ENCODE peak calls at places on chromosomes 13 and 19, in four cellular contexts. One of them, this sample, is unnamed.

GRCh38 chr13:50353651-50354415 is 338.6 kb downstream of the KCNRG start:
- DNase-seq in activated naive CD8-positive, alpha-beta T cell treated with anti-CD3 and anti-CD28 coated beads, Interleukin-2, amount 50 U/mL, for 24 hours: no peak
- DNase-seq in HTR-8/SVneo: no peak
- DNase-seq in SHP77: no peak
- DNase-seq in this sample: peak; percentile 40

GRCh38 chr19:35409191-35409590 is 38.3 kb downstream of the GPR42 start:
- DNase-seq in activated naive CD8-positive, alpha-beta T cell treated with anti-CD3 and anti-CD28 coated beads, Interleukin-2, amount 50 U/mL, for 24 hours: no peak
- DNase-seq in HTR-8/SVneo: no peak
- DNase-seq in SHP77: no peak
- DNase-seq in this sample: no peak

GRCh38 chr13:57629391-57629804 is 2.1 kb upstream of the PCDH17 start:
- DNase-seq in activated naive CD8-positive, alpha-beta T cell treated with anti-CD3 and anti-CD28 coated beads, Interleukin-2, amount 50 U/mL, for 24 hours: no peak
- DNase-seq in HTR-8/SVneo: no peak
- DNase-seq in SHP77: peak; percentile 30
- DNase-seq in this sample: no peak

GRCh38 chr13:32638739-32639138 is 52.5 kb downstream of the PDS5B start:
- DNase-seq in activated naive CD8-positive, alpha-beta T cell treated with anti-CD3 and anti-CD28 coated beads, Interleukin-2, amount 50 U/mL, for 24 hours: no peak
- DNase-seq in HTR-8/SVneo: no peak
- DNase-seq in SHP77: no peak
- DNase-seq in this sample: no peak

GRCh38 chr19:7839476-7839875 is 9.5 kb downstream of the EVI5L start:
- DNase-seq in activated naive CD8-positive, alpha-beta T cell treated with anti-CD3 and anti-CD28 coated beads, Interleukin-2, amount 50 U/mL, for 24 hours: no peak
- DNase-seq in HTR-8/SVneo: no peak
- DNase-seq in SHP77: no peak
- DNase-seq in this sample: no peak

GRCh38 chr19:29785955-29786589 is 25.7 kb upstream of the CCNE1 start:
- DNase-seq in activated naive CD8-positive, alpha-beta T cell treated with anti-CD3 and anti-CD28 coated beads, Interleukin-2, amount 50 U/mL, for 24 hours: peak; percentile 31
- DNase-seq in HTR-8/SVneo: no peak
- DNase-seq in SHP77: no peak
- DNase-seq in this sample: no peak

GRCh38 chr13:33126909-33127607 is 110.8 kb downstream of the KL start:
- DNase-seq in activated naive CD8-positive, alpha-beta T cell treated with anti-CD3 and anti-CD28 coated beads, Interleukin-2, amount 50 U/mL, for 24 hours: no peak
- DNase-seq in HTR-8/SVneo: no peak
- DNase-seq in SHP77: no peak
- DNase-seq in this sample: no peak

GRCh38 chr19:34325181-34325580 is 39.8 kb upstream of the GPI start:
- DNase-seq in activated naive CD8-positive, alpha-beta T cell treated with anti-CD3 and anti-CD28 coated beads, Interleukin-2, amount 50 U/mL, for 24 hours: no peak
- DNase-seq in HTR-8/SVneo: no peak
- DNase-seq in SHP77: no peak
- DNase-seq in this sample: no peak

GRCh38 chr19:40813182-40813581 is 14.2 kb downstream of the EGLN2 start:
- DNase-seq in activated naive CD8-positive, alpha-beta T cell treated with anti-CD3 and anti-CD28 coated beads, Interleukin-2, amount 50 U/mL, for 24 hours: no peak
- DNase-seq in HTR-8/SVneo: no peak
- DNase-seq in SHP77: no peak
- DNase-seq in this sample: no peak

GRCh38 chr13:72109863-72110262 is 242.9 kb upstream of the DACH1 start:
- DNase-seq in activated naive CD8-positive, alpha-beta T cell treated with anti-CD3 and anti-CD28 coated beads, Interleukin-2, amount 50 U/mL, for 24 hours: no peak
- DNase-seq in HTR-8/SVneo: peak; percentile 0
- DNase-seq in SHP77: peak; percentile 3
- DNase-seq in this sample: no peak

GRCh38 chr19:37975071-37975470 is 68.1 kb downstream of the SIPA1L3 start:
- DNase-seq in activated naive CD8-positive, alpha-beta T cell treated with anti-CD3 and anti-CD28 coated beads, Interleukin-2, amount 50 U/mL, for 24 hours: no peak
- DNase-seq in HTR-8/SVneo: no peak
- DNase-seq in SHP77: no peak
- DNase-seq in this sample: no peak

GRCh38 chr19:8396563-8397203 is 6.5 kb downstream of the RAB11B start:
- DNase-seq in activated naive CD8-positive, alpha-beta T cell treated with anti-CD3 and anti-CD28 coated beads, Interleukin-2, amount 50 U/mL, for 24 hours: peak; percentile 84
- DNase-seq in HTR-8/SVneo: peak; percentile 52
- DNase-seq in SHP77: peak; percentile 32
- DNase-seq in this sample: peak; percentile 28

GRCh38 chr13:76016799-76017198 is 380.7 kb downstream of the LMO7 start:
- DNase-seq in activated naive CD8-positive, alpha-beta T cell treated with anti-CD3 and anti-CD28 coated beads, Interleukin-2, amount 50 U/mL, for 24 hours: peak; percentile 10
- DNase-seq in HTR-8/SVneo: no peak
- DNase-seq in SHP77: no peak
- DNase-seq in this sample: peak; percentile 24

GRCh38 chr13:76836311-76836710 is 49.9 kb downstream of the KCTD12 start:
- DNase-seq in activated naive CD8-positive, alpha-beta T cell treated with anti-CD3 and anti-CD28 coated beads, Interleukin-2, amount 50 U/mL, for 24 hours: no peak
- DNase-seq in HTR-8/SVneo: no peak
- DNase-seq in SHP77: no peak
- DNase-seq in this sample: peak; percentile 39

GRCh38 chr19:4977299-4978174 is 8.6 kb downstream of the KDM4B start:
- DNase-seq in activated naive CD8-positive, alpha-beta T cell treated with anti-CD3 and anti-CD28 coated beads, Interleukin-2, amount 50 U/mL, for 24 hours: no peak
- DNase-seq in HTR-8/SVneo: peak; percentile 74
- DNase-seq in SHP77: no peak
- DNase-seq in this sample: peak; percentile 57

GRCh38 chr19:43782689-43783231 is 2.0 kb upstream of the KCNN4 start:
- DNase-seq in activated naive CD8-positive, alpha-beta T cell treated with anti-CD3 and anti-CD28 coated beads, Interleukin-2, amount 50 U/mL, for 24 hours: peak; percentile 33
- DNase-seq in HTR-8/SVneo: no peak
- DNase-seq in SHP77: no peak
- DNase-seq in this sample: no peak

GRCh38 chr19:39078436-39079200 is 5.5 kb upstream of the ACP7 start:
- DNase-seq in activated naive CD8-positive, alpha-beta T cell treated with anti-CD3 and anti-CD28 coated beads, Interleukin-2, amount 50 U/mL, for 24 hours: no peak
- DNase-seq in HTR-8/SVneo: peak; percentile 62
- DNase-seq in SHP77: no peak
- DNase-seq in this sample: peak; percentile 93

GRCh38 chr13:23804166-23804565 is 85.0 kb downstream of the MIPEP start:
- DNase-seq in activated naive CD8-positive, alpha-beta T cell treated with anti-CD3 and anti-CD28 coated beads, Interleukin-2, amount 50 U/mL, for 24 hours: no peak
- DNase-seq in HTR-8/SVneo: no peak
- DNase-seq in SHP77: no peak
- DNase-seq in this sample: no peak

GRCh38 chr19:42577016-42577415 is 17.7 kb downstream of the CEACAM8 start:
- DNase-seq in activated naive CD8-positive, alpha-beta T cell treated with anti-CD3 and anti-CD28 coated beads, Interleukin-2, amount 50 U/mL, for 24 hours: no peak
- DNase-seq in HTR-8/SVneo: no peak
- DNase-seq in SHP77: no peak
- DNase-seq in this sample: no peak

GRCh38 chr19:18021121-18021755 is 13.3 kb downstream of the ARRDC2 start:
- DNase-seq in activated naive CD8-positive, alpha-beta T cell treated with anti-CD3 and anti-CD28 coated beads, Interleukin-2, amount 50 U/mL, for 24 hours: peak; percentile 74
- DNase-seq in HTR-8/SVneo: peak; percentile 79
- DNase-seq in SHP77: peak; percentile 17
- DNase-seq in this sample: peak; percentile 92

GRCh38 chr19:17244618-17245534 is 843 bp downstream of the NR2F6 start:
- DNase-seq in activated naive CD8-positive, alpha-beta T cell treated with anti-CD3 and anti-CD28 coated beads, Interleukin-2, amount 50 U/mL, for 24 hours: no peak
- DNase-seq in HTR-8/SVneo: no peak
- DNase-seq in SHP77: no peak
- DNase-seq in this sample: no peak

GRCh38 chr13:25248071-25248470 is 39.2 kb downstream of the MTMR6 start:
- DNase-seq in activated naive CD8-positive, alpha-beta T cell treated with anti-CD3 and anti-CD28 coated beads, Interleukin-2, amount 50 U/mL, for 24 hours: no peak
- DNase-seq in HTR-8/SVneo: no peak
- DNase-seq in SHP77: no peak
- DNase-seq in this sample: no peak

GRCh38 chr19:36093687-36094086 is 17.3 kb upstream of the OVOL3 start:
- DNase-seq in activated naive CD8-positive, alpha-beta T cell treated with anti-CD3 and anti-CD28 coated beads, Interleukin-2, amount 50 U/mL, for 24 hours: no peak
- DNase-seq in HTR-8/SVneo: no peak
- DNase-seq in SHP77: no peak
- DNase-seq in this sample: no peak

GRCh38 chr13:20174656-20175405 is 14.0 kb upstream of the GJA3 start:
- DNase-seq in activated naive CD8-positive, alpha-beta T cell treated with anti-CD3 and anti-CD28 coated beads, Interleukin-2, amount 50 U/mL, for 24 hours: peak; percentile 70
- DNase-seq in HTR-8/SVneo: peak; percentile 76
- DNase-seq in SHP77: peak; percentile 77
- DNase-seq in this sample: peak; percentile 77

GRCh38 chr13:33069365-33069764 is 53.1 kb downstream of the KL start:
- DNase-seq in activated naive CD8-positive, alpha-beta T cell treated with anti-CD3 and anti-CD28 coated beads, Interleukin-2, amount 50 U/mL, for 24 hours: no peak
- DNase-seq in HTR-8/SVneo: no peak
- DNase-seq in SHP77: no peak
- DNase-seq in this sample: no peak

GRCh38 chr13:27599845-27600553 is 20.3 kb downstream of the LNX2 start:
- DNase-seq in activated naive CD8-positive, alpha-beta T cell treated with anti-CD3 and anti-CD28 coated beads, Interleukin-2, amount 50 U/mL, for 24 hours: no peak
- DNase-seq in HTR-8/SVneo: peak; percentile 52
- DNase-seq in SHP77: no peak
- DNase-seq in this sample: peak; percentile 75

GRCh38 chr13:34139660-34140059 is 321.7 kb downstream of the RFC3 start:
- DNase-seq in activated naive CD8-positive, alpha-beta T cell treated with anti-CD3 and anti-CD28 coated beads, Interleukin-2, amount 50 U/mL, for 24 hours: no peak
- DNase-seq in HTR-8/SVneo: no peak
- DNase-seq in SHP77: no peak
- DNase-seq in this sample: no peak

GRCh38 chr13:64958106-64958505 is 2272.0 kb downstream of the PCDH9 start:
- DNase-seq in activated naive CD8-positive, alpha-beta T cell treated with anti-CD3 and anti-CD28 coated beads, Interleukin-2, amount 50 U/mL, for 24 hours: no peak
- DNase-seq in HTR-8/SVneo: no peak
- DNase-seq in SHP77: no peak
- DNase-seq in this sample: no peak

GRCh38 chr19:55092423-55093318 is 17.0 kb downstream of the EPS8L1 start:
- DNase-seq in activated naive CD8-positive, alpha-beta T cell treated with anti-CD3 and anti-CD28 coated beads, Interleukin-2, amount 50 U/mL, for 24 hours: no peak
- DNase-seq in HTR-8/SVneo: no peak
- DNase-seq in SHP77: no peak
- DNase-seq in this sample: no peak

GRCh38 chr19:2477732-2478191 is 1.8 kb downstream of the GADD45B start:
- DNase-seq in activated naive CD8-positive, alpha-beta T cell treated with anti-CD3 and anti-CD28 coated beads, Interleukin-2, amount 50 U/mL, for 24 hours: peak; percentile 40
- DNase-seq in HTR-8/SVneo: no peak
- DNase-seq in SHP77: no peak
- DNase-seq in this sample: peak; percentile 31

GRCh38 chr19:1295169-1296012 is 9.7 kb downstream of the EFNA2 start:
- DNase-seq in activated naive CD8-positive, alpha-beta T cell treated with anti-CD3 and anti-CD28 coated beads, Interleukin-2, amount 50 U/mL, for 24 hours: peak; percentile 62
- DNase-seq in HTR-8/SVneo: no peak
- DNase-seq in SHP77: no peak
- DNase-seq in this sample: no peak

GRCh38 chr19:14718522-14719113 is 28.8 kb downstream of the ZNF333 start:
- DNase-seq in activated naive CD8-positive, alpha-beta T cell treated with anti-CD3 and anti-CD28 coated beads, Interleukin-2, amount 50 U/mL, for 24 hours: no peak
- DNase-seq in HTR-8/SVneo: no peak
- DNase-seq in SHP77: no peak
- DNase-seq in this sample: no peak

GRCh38 chr13:29567411-29567810 is 28.1 kb downstream of the SLC7A1 start:
- DNase-seq in activated naive CD8-positive, alpha-beta T cell treated with anti-CD3 and anti-CD28 coated beads, Interleukin-2, amount 50 U/mL, for 24 hours: no peak
- DNase-seq in HTR-8/SVneo: no peak
- DNase-seq in SHP77: no peak
- DNase-seq in this sample: no peak

GRCh38 chr19:14582894-14583340 is at the start of gene CLEC17A:
- DNase-seq in activated naive CD8-positive, alpha-beta T cell treated with anti-CD3 and anti-CD28 coated beads, Interleukin-2, amount 50 U/mL, for 24 hours: no peak
- DNase-seq in HTR-8/SVneo: no peak
- DNase-seq in SHP77: no peak
- DNase-seq in this sample: no peak